ENCODE peak calls at places on chromosomes 3 and 15, in nine cellular contexts. W is colonic mucosa, V is fibroblast of pulmonary artery, I is fibroblast of the aortic adventitia, T is HCT116, A is GM12865, J is epithelial cell of proximal tubule, X is AG04450, M is suprapubic skin. K is an unnamed sample.

GRCh38 chr3:52317601-52318000 is 1.5 kb downstream of the DNAH1 start:
- DNase-seq in W (peak), V (peak), I (no peak), T (no peak), A (peak), J (no peak), X (no peak), M (no peak), K (no peak)

GRCh38 chr15:57313134-57313483 is 63.2 kb upstream of the CGNL1 start:
- DNase-seq in W (no peak), V (no peak), I (no peak), T (no peak), A (no peak), J (no peak), X (no peak), M (no peak), K (no peak)

GRCh38 chr3:102102394-102102793 is 253.1 kb downstream of the NFKBIZ start:
- DNase-seq in W (no peak), V (no peak), I (no peak), T (no peak), A (no peak), J (peak), X (no peak), M (no peak), K (no peak)

GRCh38 chr3:133330043-133330442 is 69.8 kb upstream of the BFSP2 start:
- DNase-seq in W (no peak), V (peak), I (no peak), T (no peak), A (no peak), J (no peak), X (no peak), M (no peak), K (no peak)

GRCh38 chr3:72270072-72270611 is 485.2 kb upstream of the PROK2 start:
- DNase-seq in W (peak), V (peak), I (peak), T (peak), A (peak), J (peak), X (peak), M (peak), K (peak)

GRCh38 chr3:63975705-63976104 is 47.6 kb downstream of the PSMD6 start:
- DNase-seq in W (no peak), V (peak), I (peak), T (no peak), A (no peak), J (no peak), X (no peak), M (peak), K (no peak)

GRCh38 chr3:89261673-89262072 is 154.3 kb downstream of the EPHA3 start:
- DNase-seq in W (no peak), V (no peak), I (no peak), T (no peak), A (no peak), J (no peak), X (no peak), M (no peak), K (no peak)

GRCh38 chr3:111319598-111319997 is 222.4 kb upstream of the CD96 start:
- DNase-seq in W (no peak), V (no peak), I (no peak), T (no peak), A (no peak), J (no peak), X (no peak), M (no peak), K (no peak)

GRCh38 chr3:150823277-150823676 is 60.3 kb upstream of the SIAH2 start:
- DNase-seq in W (no peak), V (no peak), I (no peak), T (no peak), A (no peak), J (no peak), X (no peak), M (no peak), K (no peak)

GRCh38 chr15:37765809-37766208 is 168.6 kb upstream of the TMCO5A start:
- DNase-seq in W (peak), V (peak), I (peak), T (no peak), A (peak), J (no peak), X (no peak), M (no peak), K (no peak)

GRCh38 chr3:37707428-37708372 is 154.0 kb upstream of the CTDSPL start:
- DNase-seq in W (no peak), V (no peak), I (no peak), T (no peak), A (no peak), J (no peak), X (no peak), M (peak), K (no peak)

GRCh38 chr15:61037031-61037430 is 192.1 kb downstream of the RORA start:
- DNase-seq in W (no peak), V (peak), I (peak), T (no peak), A (no peak), J (no peak), X (no peak), M (no peak), K (no peak)

GRCh38 chr15:75639191-75639708 is 774 bp downstream of the IMP3 start:
- DNase-seq in W (no peak), V (peak), I (peak), T (no peak), A (no peak), J (no peak), X (no peak), M (no peak), K (no peak)

GRCh38 chr3:15215996-15216395 is 9.9 kb downstream of the CAPN7 start:
- DNase-seq in W (no peak), V (peak), I (peak), T (no peak), A (no peak), J (no peak), X (no peak), M (no peak), K (no peak)

GRCh38 chr15:45200799-45201556 is 13.2 kb upstream of the SHF start:
- DNase-seq in W (peak), V (peak), I (peak), T (peak), A (peak), J (peak), X (peak), M (peak), K (no peak)

GRCh38 chr15:32694222-32694983 is 23.4 kb upstream of the GREM1 start:
- DNase-seq in W (no peak), V (no peak), I (no peak), T (no peak), A (no peak), J (no peak), X (no peak), M (no peak), K (no peak)

GRCh38 chr15:44796508-44796907 is 60.2 kb downstream of the TRIM69 start:
- DNase-seq in W (no peak), V (no peak), I (no peak), T (no peak), A (no peak), J (no peak), X (no peak), M (no peak), K (no peak)

GRCh38 chr15:63203451-63204090 is 14.2 kb downstream of the RAB8B start:
- DNase-seq in W (no peak), V (no peak), I (no peak), T (no peak), A (peak), J (no peak), X (no peak), M (no peak), K (no peak)

GRCh38 chr3:146280859-146281258 is 30.0 kb upstream of the PLSCR4 start:
- DNase-seq in W (no peak), V (no peak), I (peak), T (no peak), A (no peak), J (no peak), X (no peak), M (no peak), K (no peak)

GRCh38 chr15:67685008-67685599 is 140.2 kb upstream of the SKOR1 start:
- DNase-seq in W (no peak), V (peak), I (peak), T (peak), A (peak), J (peak), X (no peak), M (no peak), K (peak)

GRCh38 chr15:62757535-62757934 is 285.0 kb upstream of the TPM1 start:
- DNase-seq in W (no peak), V (no peak), I (no peak), T (no peak), A (no peak), J (no peak), X (no peak), M (no peak), K (no peak)

GRCh38 chr3:155188036-155188435 is 105.4 kb downstream of the STRIT1 start:
- DNase-seq in W (no peak), V (no peak), I (peak), T (no peak), A (no peak), J (no peak), X (peak), M (no peak), K (no peak)

GRCh38 chr3:62835594-62836236 is 39.5 kb downstream of the CADPS start:
- DNase-seq in W (no peak), V (no peak), I (no peak), T (no peak), A (no peak), J (no peak), X (no peak), M (no peak), K (no peak)

GRCh38 chr3:42572278-42572677 is 9.5 kb downstream of the SEC22C start:
- DNase-seq in W (peak), V (peak), I (peak), T (peak), A (peak), J (no peak), X (no peak), M (no peak), K (no peak)

GRCh38 chr3:14019459-14019858 is 105.2 kb downstream of the CHCHD4 start:
- DNase-seq in W (no peak), V (no peak), I (peak), T (no peak), A (no peak), J (no peak), X (no peak), M (no peak), K (no peak)
- H3K4me3 ChIP-seq in W (no peak), V (no peak), I (no peak), T (no peak), A (no peak), J (no peak), X (no peak), M (no peak), K (no peak)

GRCh38 chr3:141051641-141052569 is 758 bp downstream of the SPSB4 start:
- DNase-seq in W (no peak), V (no peak), I (peak), T (no peak), A (no peak), J (no peak), X (no peak), M (no peak), K (no peak)

GRCh38 chr3:141050913-141051632 is at the start of gene SPSB4:
- DNase-seq in W (no peak), V (peak), I (no peak), T (peak), A (no peak), J (no peak), X (no peak), M (no peak), K (peak)

GRCh38 chr3:141047168-141047567 is 4.0 kb upstream of the SPSB4 start:
- DNase-seq in W (no peak), V (no peak), I (no peak), T (peak), A (no peak), J (no peak), X (no peak), M (no peak), K (no peak)

GRCh38 chr3:141050576-141050912 is 603 bp upstream of the SPSB4 start:
- DNase-seq in W (no peak), V (no peak), I (no peak), T (no peak), A (no peak), J (no peak), X (no peak), M (no peak), K (no peak)

GRCh38 chr3:141049681-141050080 is 1.5 kb upstream of the SPSB4 start:
- DNase-seq in W (no peak), V (no peak), I (no peak), T (no peak), A (no peak), J (no peak), X (no peak), M (no peak), K (no peak)
- TF ChIP-seq CTCF in W (no peak), V (peak), I (no peak), T (peak), A (no peak), J (peak), X (no peak), M (no peak), K (peak)

DNA sequence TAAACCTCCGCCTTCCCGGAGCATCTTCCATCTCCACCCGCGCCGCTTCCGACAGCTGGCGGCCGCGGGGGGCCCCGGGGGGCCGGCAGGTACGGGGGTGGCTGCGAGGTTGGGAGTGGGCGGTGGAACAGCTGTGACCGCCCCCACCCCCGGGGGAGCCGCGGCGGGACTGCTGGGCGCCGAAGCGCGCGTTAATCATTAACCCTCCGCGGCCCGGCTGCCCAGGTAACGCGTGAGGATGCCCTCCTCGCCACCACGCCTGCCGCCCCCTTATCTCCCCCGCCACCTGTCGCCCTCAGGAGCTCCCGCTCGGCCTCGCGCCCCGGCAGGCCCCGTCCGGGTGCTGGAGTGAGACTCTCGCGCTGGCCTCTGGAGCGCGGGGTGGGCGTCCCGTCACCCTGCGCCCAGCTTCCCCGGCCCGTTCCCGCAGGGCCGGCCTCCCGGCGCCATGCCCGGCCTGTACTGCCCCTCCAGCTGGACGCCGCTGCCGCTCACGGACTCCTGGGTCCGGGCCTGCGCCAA is 757 bp downstream of the VWA5B2 start:
- DNase-seq in W (no peak), V (no peak), I (no peak), T (no peak), A (no peak), J (no peak), X (no peak), M (no peak), K (no peak)
- H3K4me3 ChIP-seq in W (peak), V (no peak), I (no peak), T (peak), A (no peak), J (peak), X (no peak), M (peak), K (peak)

DNA sequence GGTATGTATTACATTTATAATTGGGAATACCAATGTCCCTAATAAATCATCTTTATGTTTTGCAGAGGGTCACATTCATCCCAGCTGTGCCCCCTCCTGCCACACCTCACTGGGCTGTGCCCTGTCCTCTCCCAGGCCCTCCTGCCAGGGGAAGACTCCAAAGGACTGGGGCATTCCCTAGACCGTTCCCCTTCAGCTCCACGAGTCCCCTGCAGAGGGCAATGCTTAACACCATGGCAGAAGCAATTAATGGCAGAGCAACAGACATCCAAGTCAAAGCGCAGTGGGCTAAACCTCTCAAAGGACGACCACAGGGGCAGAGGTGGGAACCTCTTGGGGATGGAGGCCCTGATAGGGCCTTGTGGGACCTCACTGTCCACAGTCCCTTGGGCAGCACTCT is 71.3 kb upstream of the SEC13 start:
- DNase-seq in W (no peak), V (no peak), I (no peak), T (no peak), A (no peak), J (no peak), X (no peak), M (no peak), K (no peak)
- TF ChIP-seq CTCF in W (no peak), V (no peak), I (no peak), T (peak), A (no peak), J (peak), X (peak), M (no peak), K (peak)

GRCh38 chr15:48866141-48866563 is 11.8 kb upstream of the EID1 start:
- DNase-seq in W (no peak), V (peak), I (peak), T (no peak), A (no peak), J (no peak), X (no peak), M (no peak), K (no peak)

GRCh38 chr15:48868549-48868948 is 9.4 kb upstream of the EID1 start:
- DNase-seq in W (no peak), V (peak), I (peak), T (no peak), A (no peak), J (no peak), X (no peak), M (no peak), K (peak)

GRCh38 chr15:48862705-48863104 is 15.2 kb upstream of the EID1 start:
- DNase-seq in W (no peak), V (no peak), I (no peak), T (no peak), A (peak), J (no peak), X (no peak), M (no peak), K (no peak)

GRCh38 chr15:48868018-48868417 is 9.9 kb upstream of the EID1 start:
- DNase-seq in W (no peak), V (peak), I (peak), T (no peak), A (no peak), J (no peak), X (no peak), M (no peak), K (no peak)

DNA sequence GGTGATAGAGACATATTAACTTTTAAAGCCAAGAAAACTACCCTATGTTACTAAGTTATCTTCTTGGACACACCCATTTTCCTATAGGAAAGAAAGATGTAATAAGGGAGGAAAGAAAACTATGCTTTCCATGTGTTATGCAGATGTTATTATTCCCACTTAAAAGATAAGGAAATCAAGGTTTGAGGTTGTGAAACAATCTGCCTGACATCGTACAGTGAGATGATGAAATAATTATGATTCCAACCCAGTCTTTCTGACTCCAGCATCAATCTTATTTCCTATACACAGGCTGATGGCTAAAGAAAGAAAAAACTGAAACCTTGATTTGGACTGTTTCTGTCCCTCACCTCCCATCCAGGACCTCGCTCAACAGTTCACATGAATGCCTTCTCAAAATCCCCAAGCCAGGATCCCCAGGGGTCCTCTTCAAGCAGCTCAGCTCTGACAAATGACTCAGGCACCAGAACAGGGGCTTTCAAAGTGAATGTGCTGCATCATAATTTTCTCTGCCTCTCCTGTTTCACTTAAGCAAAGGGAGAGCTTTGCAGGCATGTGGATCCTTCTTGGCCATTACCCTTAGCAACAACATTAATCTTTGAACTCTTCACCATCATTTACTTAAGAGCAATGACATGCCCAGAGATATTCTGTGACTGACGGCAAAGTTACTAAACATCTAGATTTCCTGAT is 12.4 kb upstream of the EID1 start:
- DNase-seq in W (no peak), V (peak), I (peak), T (no peak), A (peak), J (no peak), X (no peak), M (no peak), K (no peak)
- H3K4me3 ChIP-seq in W (no peak), V (no peak), I (no peak), T (no peak), A (no peak), J (no peak), X (no peak), M (no peak), K (no peak)

GRCh38 chr15:96585634-96586386 is 255.3 kb downstream of the NR2F2 start:
- DNase-seq in W (no peak), V (peak), I (peak), T (no peak), A (no peak), J (no peak), X (no peak), M (no peak), K (no peak)
- TF ChIP-seq CTCF in W (no peak), V (peak), I (peak), T (peak), A (no peak), J (peak), X (peak), M (no peak), K (peak)

GRCh38 chr15:90955911-90956310 is 1.2 kb downstream of the RCCD1 start:
- DNase-seq in W (peak), V (no peak), I (no peak), T (no peak), A (peak), J (no peak), X (no peak), M (no peak), K (no peak)
- H3K4me3 ChIP-seq in W (peak), V (no peak), I (no peak), T (peak), A (peak), J (peak), X (no peak), M (peak), K (no peak)

GRCh38 chr3:182261084-182261483 is 532.2 kb upstream of the ATP11B start:
- DNase-seq in W (no peak), V (no peak), I (no peak), T (no peak), A (no peak), J (no peak), X (no peak), M (no peak), K (no peak)

GRCh38 chr3:182259579-182259978 is 533.7 kb upstream of the ATP11B start:
- DNase-seq in W (no peak), V (no peak), I (no peak), T (no peak), A (no peak), J (no peak), X (no peak), M (no peak), K (no peak)

GRCh38 chr3:182255095-182255600 is 538.2 kb upstream of the ATP11B start:
- DNase-seq in W (no peak), V (no peak), I (no peak), T (no peak), A (no peak), J (no peak), X (no peak), M (no peak), K (no peak)

GRCh38 chr3:182257361-182257760 is 535.9 kb upstream of the ATP11B start:
- DNase-seq in W (no peak), V (no peak), I (no peak), T (no peak), A (no peak), J (no peak), X (no peak), M (no peak), K (no peak)

GRCh38 chr3:182258538-182259177 is 534.6 kb upstream of the ATP11B start:
- DNase-seq in W (no peak), V (peak), I (peak), T (peak), A (peak), J (no peak), X (no peak), M (no peak), K (no peak)
- TF ChIP-seq CTCF in W (peak), V (peak), I (peak), T (peak), A (peak), J (peak), X (peak), M (peak), K (peak)

GRCh38 chr3:180102134-180102533 is 65.4 kb upstream of the PEX5L start:
- DNase-seq in W (no peak), V (no peak), I (peak), T (no peak), A (no peak), J (no peak), X (no peak), M (no peak), K (peak)
- H3K4me3 ChIP-seq in W (no peak), V (no peak), I (no peak), T (no peak), A (no peak), J (no peak), X (no peak), M (no peak), K (no peak)

DNA sequence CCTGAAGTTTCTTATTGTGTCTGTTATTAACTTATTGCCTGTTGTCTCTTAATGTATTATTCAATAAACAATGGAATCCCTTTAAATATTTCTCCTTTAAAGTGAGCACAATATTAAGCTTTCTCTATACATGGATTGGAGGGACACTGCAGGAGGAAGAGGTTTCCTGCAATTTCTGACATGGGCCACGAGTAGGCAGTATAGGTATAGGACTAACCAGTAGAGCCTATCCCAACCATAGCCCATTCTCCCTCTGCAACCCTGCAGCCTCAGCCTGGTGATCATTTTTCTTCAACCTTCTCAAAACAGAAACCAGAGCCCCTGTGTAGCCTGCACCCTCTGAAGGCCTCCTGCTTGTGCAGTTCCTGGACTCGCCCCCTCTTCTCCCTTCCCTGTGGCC is 124.8 kb downstream of the NEK10 start:
- DNase-seq in W (no peak), V (no peak), I (no peak), T (no peak), A (no peak), J (no peak), X (no peak), M (no peak), K (no peak)
- TF ChIP-seq CTCF in W (no peak), V (no peak), I (peak), T (no peak), A (peak), J (no peak), X (no peak), M (no peak), K (no peak)